ENCODE peak calls at places on chromosomes 11 and 22, in nine cellular contexts. B is A549, U is stomach, T is GM12878, R is esophagus muscularis mucosa, E is transverse colon, W is K562, O is sigmoid colon, Q is tibial nerve. V is an unnamed sample.

GRCh38 chr11:110990316-110990715 is 255.2 kb upstream of the POU2AF2 start:
- DNase-seq in B (no peak), U (no peak), T (no peak), R (no peak), E (no peak), W (no peak), O (no peak), Q (no peak), V (no peak)

GRCh38 chr22:23233746-23234408 is 53.6 kb downstream of the BCR start:
- DNase-seq in B (no peak), U (no peak), T (no peak), R (no peak), E (no peak), W (no peak), O (no peak), Q (no peak), V (no peak)

GRCh38 chr11:13949876-13950275 is 12.6 kb upstream of the SPON1 start:
- DNase-seq in B (no peak), U (no peak), T (no peak), R (no peak), E (no peak), W (peak), O (no peak), Q (no peak), V (no peak)

GRCh38 chr11:24762076-24762475 is 265.2 kb downstream of the LUZP2 start:
- DNase-seq in B (no peak), U (no peak), T (no peak), R (no peak), E (no peak), W (no peak), O (no peak), Q (no peak), V (no peak)

GRCh38 chr22:46934172-46934745 is 171.8 kb downstream of the TBC1D22A start:
- DNase-seq in B (no peak), U (no peak), T (no peak), R (no peak), E (no peak), W (no peak), O (no peak), Q (no peak), V (no peak)

GRCh38 chr11:119207300-119207570 is 1.1 kb downstream of the CBL start:
- DNase-seq in B (no peak), U (no peak), T (no peak), R (no peak), E (no peak), W (no peak), O (no peak), Q (no peak), V (no peak)

GRCh38 chr11:9719949-9720646 is 56.2 kb downstream of the SWAP70 start:
- DNase-seq in B (no peak), U (no peak), T (no peak), R (no peak), E (no peak), W (no peak), O (no peak), Q (no peak), V (no peak)

GRCh38 chr11:79397252-79397651 is 43.6 kb downstream of the TENM4 start:
- DNase-seq in B (no peak), U (no peak), T (no peak), R (no peak), E (no peak), W (no peak), O (no peak), Q (no peak), V (no peak)

GRCh38 chr11:73950869-73951710 is at the start of gene DNAJB13:
- DNase-seq in B (peak), U (peak), T (peak), R (no peak), E (peak), W (peak), O (peak), Q (no peak), V (no peak)

GRCh38 chr11:60934790-60935605 is 10.7 kb downstream of the TMEM132A start:
- DNase-seq in B (no peak), U (no peak), T (no peak), R (no peak), E (no peak), W (no peak), O (no peak), Q (no peak), V (no peak)

GRCh38 chr22:36369004-36369921 is 18.5 kb downstream of the MYH9 start:
- DNase-seq in B (no peak), U (no peak), T (no peak), R (no peak), E (no peak), W (no peak), O (no peak), Q (no peak), V (no peak)

GRCh38 chr22:29268511-29269229 is 602 bp downstream of the EWSR1 start:
- DNase-seq in B (no peak), U (peak), T (no peak), R (no peak), E (peak), W (peak), O (peak), Q (peak), V (peak)

GRCh38 chr11:77815459-77815858 is 5.1 kb downstream of the RSF1 start:
- DNase-seq in B (no peak), U (no peak), T (no peak), R (no peak), E (no peak), W (no peak), O (no peak), Q (no peak), V (no peak)

GRCh38 chr22:46678785-46679700 is 58.9 kb downstream of the GRAMD4 start:
- DNase-seq in B (no peak), U (no peak), T (no peak), R (no peak), E (no peak), W (no peak), O (no peak), Q (no peak), V (no peak)

GRCh38 chr11:36102868-36103267 is 159.0 kb downstream of the LDLRAD3 start:
- DNase-seq in B (no peak), U (no peak), T (no peak), R (no peak), E (no peak), W (no peak), O (no peak), Q (no peak), V (no peak)

GRCh38 chr11:36103933-36104530 is 160.2 kb downstream of the LDLRAD3 start:
- DNase-seq in B (no peak), U (no peak), T (no peak), R (no peak), E (no peak), W (peak), O (no peak), Q (no peak), V (no peak)

GRCh38 chr11:36108812-36109498 is 165.1 kb downstream of the LDLRAD3 start:
- DNase-seq in B (no peak), U (no peak), T (no peak), R (no peak), E (no peak), W (peak), O (no peak), Q (no peak), V (no peak)

GRCh38 chr11:36104660-36104992 is 160.8 kb downstream of the LDLRAD3 start:
- DNase-seq in B (no peak), U (no peak), T (no peak), R (no peak), E (no peak), W (no peak), O (no peak), Q (no peak), V (no peak)

GRCh38 chr11:36105743-36106581 is 162.1 kb downstream of the LDLRAD3 start:
- DNase-seq in B (no peak), U (no peak), T (no peak), R (no peak), E (no peak), W (peak), O (no peak), Q (no peak), V (no peak)
- H3K27ac ChIP-seq in B (no peak), U (no peak), T (no peak), R (no peak), E (no peak), W (peak), O (no peak), Q (no peak), V (no peak)

GRCh38 chr11:66266378-66267038 is 1.9 kb upstream of the RAB1B start:
- DNase-seq in B (no peak), U (no peak), T (no peak), R (no peak), E (no peak), W (no peak), O (no peak), Q (no peak), V (no peak)
- TF ChIP-seq POLR2A in B (no peak), U (no peak), T (no peak), R (no peak), E (no peak), W (no peak), O (no peak), Q (no peak), V (no peak)

DNA sequence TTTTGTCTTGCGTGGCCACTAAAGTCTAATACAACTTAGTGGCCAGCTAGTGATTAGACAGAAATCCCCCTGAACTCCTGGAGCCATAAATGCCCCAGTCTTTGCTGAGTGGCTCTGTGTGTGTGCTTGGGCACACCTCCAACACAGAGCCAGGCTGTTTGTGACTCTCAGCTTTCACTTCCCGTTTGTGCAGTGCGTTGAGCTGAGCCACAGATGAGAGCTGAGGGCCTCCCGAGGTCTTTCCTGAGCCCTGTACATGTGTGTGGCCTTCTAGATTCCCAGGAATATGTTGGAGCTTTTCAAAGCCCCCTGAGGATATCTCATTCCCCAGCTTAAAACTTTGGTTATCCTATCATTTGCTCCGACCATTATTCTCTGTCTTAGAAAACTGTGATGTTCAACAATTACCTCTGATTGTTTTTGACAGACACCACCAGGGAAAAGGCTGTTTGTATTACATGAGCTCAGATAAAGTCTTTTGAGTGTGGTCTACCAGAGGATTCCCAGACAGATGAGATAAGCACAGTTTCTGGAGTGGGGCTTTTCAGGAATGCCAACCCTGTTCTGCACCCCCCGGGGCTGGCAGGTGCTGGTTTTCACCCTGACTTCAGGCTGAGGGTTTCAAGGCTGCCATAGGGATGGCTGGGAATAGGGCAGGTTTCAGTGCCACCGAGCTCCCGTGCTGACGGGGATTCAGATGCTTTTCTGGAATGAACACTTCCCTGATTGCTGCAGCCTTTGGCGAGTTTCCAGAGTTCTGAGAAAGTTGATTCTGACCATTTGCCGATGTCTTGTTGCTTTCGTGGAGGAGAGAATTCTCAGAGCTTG is 23.8 kb downstream of the IGHMBP2 start:
- DNase-seq in B (no peak), U (peak), T (peak), R (no peak), E (peak), W (no peak), O (no peak), Q (no peak), V (peak)
- TF ChIP-seq EP300 in B (no peak), U (no peak), T (no peak), R (no peak), E (no peak), W (no peak), O (no peak), Q (no peak), V (no peak)

DNA sequence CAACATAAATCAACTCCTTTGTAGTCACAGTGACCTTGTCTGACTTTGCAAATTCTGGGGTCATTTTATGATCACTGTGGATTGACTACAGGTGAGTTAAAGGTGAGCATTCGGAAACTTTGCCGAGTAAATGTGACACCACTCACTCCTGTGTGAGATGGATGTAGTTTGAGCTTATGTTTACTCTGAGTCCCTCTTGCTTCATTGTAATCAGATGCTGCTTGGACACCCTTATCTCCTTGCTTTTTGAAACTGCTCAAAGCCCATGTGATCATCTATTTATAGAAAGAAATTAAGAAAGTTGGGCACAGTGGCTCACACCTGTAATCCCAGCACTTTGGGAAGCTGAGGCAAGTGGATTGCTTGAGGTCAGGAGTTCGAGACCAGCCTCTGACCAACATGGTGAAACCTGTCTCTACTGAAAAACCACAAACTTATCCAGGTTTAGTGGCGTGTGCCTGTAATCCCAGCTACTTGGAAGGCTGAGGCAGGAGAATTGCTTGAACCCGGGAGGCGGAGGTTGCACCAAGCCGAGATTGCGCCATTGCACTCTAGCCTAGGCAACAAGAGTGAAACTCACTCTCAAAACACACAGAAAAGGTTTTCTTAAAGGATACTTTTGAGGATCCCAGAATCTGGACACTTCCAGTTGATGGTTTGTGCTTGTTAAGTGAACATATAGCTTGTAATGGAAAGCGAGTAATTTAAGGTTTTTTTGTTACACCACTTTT is 7.2 kb downstream of the FAM118A start:
- DNase-seq in B (no peak), U (no peak), T (no peak), R (no peak), E (no peak), W (no peak), O (no peak), Q (peak), V (no peak)
- H3K27ac ChIP-seq in B (no peak), U (peak), T (no peak), R (peak), E (peak), W (no peak), O (peak), Q (peak), V (peak)

GRCh38 chr11:64854534-64855502 is 10.4 kb upstream of the CDC42BPG start:
- DNase-seq in B (peak), U (peak), T (no peak), R (peak), E (peak), W (peak), O (peak), Q (peak), V (peak)
- TF ChIP-seq POLR2A in B (no peak), U (no peak), T (no peak), R (no peak), E (no peak), W (no peak), O (no peak), Q (no peak), V (no peak)

DNA sequence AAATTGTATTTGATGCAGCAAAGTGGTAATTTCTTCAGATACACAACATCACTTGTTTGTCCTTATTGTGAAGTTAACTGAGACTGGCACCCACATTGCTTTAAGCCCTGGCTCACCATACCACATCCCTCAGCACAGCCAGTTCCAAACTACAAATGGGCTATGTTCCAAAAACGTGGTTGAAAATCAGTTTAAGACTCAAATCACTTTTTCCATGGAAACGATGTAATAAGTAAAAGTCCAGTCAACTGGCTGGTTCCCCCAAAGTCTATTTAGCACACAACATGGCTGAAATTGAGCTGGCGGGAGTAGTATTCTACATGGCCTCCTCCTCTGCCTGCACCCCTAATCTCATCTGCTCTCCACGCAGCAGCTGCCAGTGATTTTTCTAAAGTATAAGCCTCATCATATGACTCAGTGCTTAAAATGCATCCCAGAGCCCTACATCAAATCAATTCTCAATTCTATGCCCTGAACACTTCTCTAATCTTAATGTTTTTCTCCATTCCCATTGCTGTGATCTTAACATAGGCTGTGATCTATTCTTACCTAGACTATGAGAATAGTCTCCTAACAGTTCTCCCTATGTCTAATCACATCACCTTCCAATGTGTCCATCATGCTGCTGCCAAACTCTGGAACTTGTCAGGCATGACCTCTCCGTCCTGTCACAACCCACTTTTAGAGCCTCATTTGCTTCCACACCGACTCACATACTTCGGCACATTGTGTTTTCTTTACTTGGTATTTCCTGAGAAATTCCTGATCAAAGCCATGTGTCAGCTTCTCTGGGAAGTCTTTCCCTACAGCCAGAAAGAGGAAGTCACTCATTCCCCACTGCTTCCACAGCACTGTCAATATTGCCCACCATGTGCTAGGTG is 40.7 kb upstream of the BIRC3 start:
- DNase-seq in B (no peak), U (no peak), T (no peak), R (no peak), E (no peak), W (no peak), O (no peak), Q (no peak), V (no peak)
- TF ChIP-seq EP300 in B (no peak), U (no peak), T (no peak), R (no peak), E (no peak), W (no peak), O (no peak), Q (no peak), V (no peak)

GRCh38 chr11:45853616-45854219 is 6.4 kb downstream of the CRY2 start:
- DNase-seq in B (no peak), U (no peak), T (no peak), R (no peak), E (no peak), W (no peak), O (no peak), Q (no peak), V (no peak)
- H3K27ac ChIP-seq in B (no peak), U (peak), T (no peak), R (peak), E (peak), W (no peak), O (peak), Q (peak), V (no peak)

DNA sequence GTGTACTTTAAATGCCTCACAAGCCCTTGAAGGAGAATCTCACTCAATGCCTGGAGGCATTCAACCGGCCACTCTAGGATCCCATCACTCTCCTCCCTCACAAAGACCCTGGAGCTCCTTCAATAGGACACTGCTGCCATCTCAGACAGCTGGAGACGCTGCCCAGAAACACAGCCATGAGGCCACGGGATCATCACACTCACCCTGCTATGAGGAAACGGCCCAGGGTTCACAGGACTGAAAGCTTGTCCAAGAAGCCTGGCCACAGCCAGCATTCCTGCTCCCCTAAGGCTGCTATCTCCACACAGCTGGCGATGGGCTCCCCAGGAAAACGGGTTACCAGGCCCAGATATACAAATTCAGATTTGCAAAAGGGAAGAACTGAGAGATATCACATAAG is 13.2 kb downstream of the CARS1 start:
- DNase-seq in B (no peak), U (no peak), T (no peak), R (no peak), E (no peak), W (no peak), O (no peak), Q (no peak), V (peak)
- TF ChIP-seq POLR2A in B (no peak), U (no peak), T (no peak), R (no peak), E (no peak), W (no peak), O (no peak), Q (no peak), V (no peak)

DNA sequence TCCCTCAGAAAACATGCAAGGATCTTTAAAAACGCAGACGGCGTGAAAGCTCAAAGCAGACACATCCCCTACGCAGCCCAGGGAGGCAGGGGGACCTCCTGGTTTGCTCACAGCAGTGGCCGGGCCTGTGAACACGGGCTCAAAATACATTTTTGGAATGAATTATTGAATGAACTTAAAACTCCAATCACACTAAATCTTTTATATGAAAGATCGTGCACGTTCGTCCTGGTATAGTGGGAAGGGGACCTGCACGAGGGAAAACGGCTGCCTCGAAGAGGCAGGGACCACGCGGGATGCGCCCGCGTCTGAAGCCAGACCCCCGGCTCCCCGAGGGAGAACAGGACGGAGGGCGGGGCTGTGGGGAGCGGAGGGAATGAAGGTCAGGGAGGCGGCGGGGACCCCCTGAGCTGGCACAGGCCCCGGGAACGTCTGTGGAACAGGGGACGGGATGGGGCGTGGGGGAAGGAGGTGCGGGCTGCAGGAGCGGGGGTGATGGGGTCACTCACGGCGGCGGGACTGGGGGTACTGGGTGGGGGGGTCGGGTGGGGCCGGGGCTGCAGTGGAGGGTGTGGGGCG is 1.3 kb upstream of the PANX2 start:
- DNase-seq in B (no peak), U (no peak), T (no peak), R (no peak), E (no peak), W (no peak), O (peak), Q (no peak), V (peak)
- TF ChIP-seq EP300 in B (no peak), U (no peak), T (no peak), R (no peak), E (no peak), W (no peak), O (no peak), Q (no peak), V (no peak)

V was measured in ovary.